ENCODE peak calls at places on chromosomes 12 and 14, in seven cellular contexts. One of them, this sample, is unnamed.

GRCh38 chr14:38139926-38140325 is 67.8 kb upstream of the SSTR1 start:
- DNase-seq in GM23248: no peak
- DNase-seq in A549: no peak
- DNase-seq in mucosa of descending colon: no peak
- DNase-seq in left lung: no peak
- DNase-seq in CD8-positive, alpha-beta T cell: no peak
- DNase-seq in psoas muscle: no peak
- DNase-seq in this sample: no peak

GRCh38 chr12:116427200-116427932 is 131.8 kb upstream of the MAP1LC3B2 start:
- DNase-seq in GM23248: peak; percentile 53
- DNase-seq in A549: peak; percentile 23
- DNase-seq in mucosa of descending colon: no peak
- DNase-seq in left lung: no peak
- DNase-seq in CD8-positive, alpha-beta T cell: no peak
- DNase-seq in psoas muscle: no peak
- DNase-seq in this sample: no peak

GRCh38 chr12:90672081-90672480 is 282.9 kb downstream of the CCER1 start:
- DNase-seq in GM23248: peak; percentile 5
- DNase-seq in A549: no peak
- DNase-seq in mucosa of descending colon: no peak
- DNase-seq in left lung: no peak
- DNase-seq in CD8-positive, alpha-beta T cell: no peak
- DNase-seq in psoas muscle: no peak
- DNase-seq in this sample: no peak

GRCh38 chr12:105948331-105948730 is 190.4 kb downstream of the NUAK1 start:
- DNase-seq in GM23248: peak; percentile 17
- DNase-seq in A549: no peak
- DNase-seq in mucosa of descending colon: no peak
- DNase-seq in left lung: no peak
- DNase-seq in CD8-positive, alpha-beta T cell: no peak
- DNase-seq in psoas muscle: no peak
- DNase-seq in this sample: no peak

GRCh38 chr12:120797677-120798642 is 72.3 kb downstream of the ACADS start:
- DNase-seq in GM23248: no peak
- DNase-seq in A549: no peak
- DNase-seq in mucosa of descending colon: no peak
- DNase-seq in left lung: no peak
- DNase-seq in CD8-positive, alpha-beta T cell: no peak
- DNase-seq in psoas muscle: no peak
- DNase-seq in this sample: no peak

GRCh38 chr12:123264642-123265041 is 7.0 kb downstream of the CDK2AP1 start:
- DNase-seq in GM23248: no peak
- DNase-seq in A549: no peak
- DNase-seq in mucosa of descending colon: no peak
- DNase-seq in left lung: no peak
- DNase-seq in CD8-positive, alpha-beta T cell: no peak
- DNase-seq in psoas muscle: no peak
- DNase-seq in this sample: peak; percentile 35

GRCh38 chr12:46886541-46887041 is 60.8 kb upstream of the SLC38A4 start:
- DNase-seq in GM23248: peak; percentile 90
- DNase-seq in A549: no peak
- DNase-seq in mucosa of descending colon: no peak
- DNase-seq in left lung: no peak
- DNase-seq in CD8-positive, alpha-beta T cell: no peak
- DNase-seq in psoas muscle: no peak
- DNase-seq in this sample: no peak

GRCh38 chr12:110224379-110225304 is 56.4 kb upstream of the ATP2A2 start:
- DNase-seq in GM23248: peak; percentile 92
- DNase-seq in A549: peak; percentile 71
- DNase-seq in mucosa of descending colon: no peak
- DNase-seq in left lung: no peak
- DNase-seq in CD8-positive, alpha-beta T cell: no peak
- DNase-seq in psoas muscle: no peak
- DNase-seq in this sample: no peak

GRCh38 chr12:58731096-58731495 is 189.2 kb downstream of the LRIG3 start:
- DNase-seq in GM23248: no peak
- DNase-seq in A549: no peak
- DNase-seq in mucosa of descending colon: no peak
- DNase-seq in left lung: no peak
- DNase-seq in CD8-positive, alpha-beta T cell: no peak
- DNase-seq in psoas muscle: no peak
- DNase-seq in this sample: no peak

GRCh38 chr14:103550451-103551337 is 11.8 kb downstream of the BAG5 start:
- DNase-seq in GM23248: peak; percentile 45
- DNase-seq in A549: no peak
- DNase-seq in mucosa of descending colon: peak; percentile 36
- DNase-seq in left lung: no peak
- DNase-seq in CD8-positive, alpha-beta T cell: no peak
- DNase-seq in psoas muscle: peak; percentile 67
- DNase-seq in this sample: peak; percentile 46

GRCh38 chr12:6345319-6346071 is 3.6 kb upstream of the TNFRSF1A start:
- DNase-seq in GM23248: peak; percentile 96
- DNase-seq in A549: peak; percentile 90
- DNase-seq in mucosa of descending colon: no peak
- DNase-seq in left lung: peak; percentile 73
- DNase-seq in CD8-positive, alpha-beta T cell: peak; percentile 46
- DNase-seq in psoas muscle: no peak
- DNase-seq in this sample: peak; percentile 58

GRCh38 chr12:28331130-28331529 is 140.9 kb downstream of the CCDC91 start:
- DNase-seq in GM23248: no peak
- DNase-seq in A549: no peak
- DNase-seq in mucosa of descending colon: no peak
- DNase-seq in left lung: no peak
- DNase-seq in CD8-positive, alpha-beta T cell: no peak
- DNase-seq in psoas muscle: no peak
- DNase-seq in this sample: no peak

GRCh38 chr12:43835656-43836454 is at the start of gene TMEM117:
- DNase-seq in GM23248: peak; percentile 83
- DNase-seq in A549: peak; percentile 46
- DNase-seq in mucosa of descending colon: peak; percentile 82
- DNase-seq in left lung: peak; percentile 75
- DNase-seq in CD8-positive, alpha-beta T cell: peak; percentile 65
- DNase-seq in psoas muscle: peak; percentile 89
- DNase-seq in this sample: peak; percentile 78

GRCh38 chr12:11839093-11839641 is 189.7 kb downstream of the ETV6 start:
- DNase-seq in GM23248: peak; percentile 13
- DNase-seq in A549: no peak
- DNase-seq in mucosa of descending colon: no peak
- DNase-seq in left lung: no peak
- DNase-seq in CD8-positive, alpha-beta T cell: no peak
- DNase-seq in psoas muscle: no peak
- DNase-seq in this sample: no peak

GRCh38 chr14:77032854-77033621 is 4.5 kb upstream of the IRF2BPL start:
- DNase-seq in GM23248: peak; percentile 98
- DNase-seq in A549: peak; percentile 94
- DNase-seq in mucosa of descending colon: peak; percentile 88
- DNase-seq in left lung: peak; percentile 93
- DNase-seq in CD8-positive, alpha-beta T cell: peak; percentile 79
- DNase-seq in psoas muscle: peak; percentile 96
- DNase-seq in this sample: peak; percentile 96

GRCh38 chr12:117148642-117149041 is 41.6 kb downstream of the FBXO21 start:
- DNase-seq in GM23248: no peak
- DNase-seq in A549: no peak
- DNase-seq in mucosa of descending colon: no peak
- DNase-seq in left lung: no peak
- DNase-seq in CD8-positive, alpha-beta T cell: no peak
- DNase-seq in psoas muscle: no peak
- DNase-seq in this sample: no peak

GRCh38 chr12:4900327-4900726 is 9.4 kb upstream of the KCNA1 start:
- DNase-seq in GM23248: peak; percentile 92
- DNase-seq in A549: no peak
- DNase-seq in mucosa of descending colon: no peak
- DNase-seq in left lung: no peak
- DNase-seq in CD8-positive, alpha-beta T cell: no peak
- DNase-seq in psoas muscle: no peak
- DNase-seq in this sample: no peak

GRCh38 chr12:103571286-103571685 is 15.8 kb upstream of the STAB2 start:
- DNase-seq in GM23248: no peak
- DNase-seq in A549: no peak
- DNase-seq in mucosa of descending colon: peak; percentile 39
- DNase-seq in left lung: no peak
- DNase-seq in CD8-positive, alpha-beta T cell: no peak
- DNase-seq in psoas muscle: no peak
- DNase-seq in this sample: no peak

GRCh38 chr12:27334721-27335082 is 2.1 kb downstream of the BMAL2 start:
- DNase-seq in GM23248: no peak
- DNase-seq in A549: no peak
- DNase-seq in mucosa of descending colon: no peak
- DNase-seq in left lung: no peak
- DNase-seq in CD8-positive, alpha-beta T cell: no peak
- DNase-seq in psoas muscle: no peak
- DNase-seq in this sample: no peak

GRCh38 chr12:42921741-42922511 is 332.4 kb upstream of the PRICKLE1 start:
- DNase-seq in GM23248: peak; percentile 77
- DNase-seq in A549: no peak
- DNase-seq in mucosa of descending colon: no peak
- DNase-seq in left lung: no peak
- DNase-seq in CD8-positive, alpha-beta T cell: no peak
- DNase-seq in psoas muscle: no peak
- DNase-seq in this sample: no peak

GRCh38 chr12:11702959-11703358 is 53.5 kb downstream of the ETV6 start:
- DNase-seq in GM23248: no peak
- DNase-seq in A549: no peak
- DNase-seq in mucosa of descending colon: no peak
- DNase-seq in left lung: no peak
- DNase-seq in CD8-positive, alpha-beta T cell: no peak
- DNase-seq in psoas muscle: no peak
- DNase-seq in this sample: no peak

DNA sequence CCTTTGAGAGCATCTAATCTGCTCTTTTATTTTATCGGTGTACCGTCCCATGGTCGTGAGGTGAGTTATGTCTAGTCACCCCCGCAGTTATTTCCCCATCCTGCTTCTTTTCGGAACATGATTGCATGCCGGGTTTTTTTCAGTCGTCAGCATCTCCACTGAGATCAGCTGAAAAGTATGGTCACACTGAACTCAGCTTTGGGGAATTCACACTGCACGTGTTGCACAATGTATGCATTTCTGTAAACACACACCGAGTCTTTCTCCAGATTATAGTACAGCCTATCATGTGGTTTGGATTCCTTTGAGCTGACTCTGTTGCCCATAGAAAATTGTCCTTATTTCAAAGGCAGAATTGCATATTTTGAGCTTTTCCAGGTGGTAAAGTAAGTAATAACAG is 24.6 kb downstream of the PLXNC1 start:
- DNase-seq in GM23248: peak; percentile 97
- DNase-seq in A549: no peak
- DNase-seq in mucosa of descending colon: no peak
- DNase-seq in left lung: peak; percentile 56
- DNase-seq in CD8-positive, alpha-beta T cell: no peak
- DNase-seq in psoas muscle: no peak
- DNase-seq in this sample: no peak
- H3K4me3 ChIP-seq in GM23248: peak overlapping the region; percentile 41
- H3K4me3 ChIP-seq in A549: no peak overlapping the region
- H3K4me3 ChIP-seq in mucosa of descending colon: no peak overlapping the region
- H3K4me3 ChIP-seq in left lung: no peak overlapping the region
- H3K4me3 ChIP-seq in CD8-positive, alpha-beta T cell: no peak overlapping the region
- H3K4me3 ChIP-seq in psoas muscle: no peak overlapping the region
- H3K4me3 ChIP-seq in this sample: no peak overlapping the region

GRCh38 chr12:122111070-122111750 is 32.7 kb downstream of the MLXIP start:
- DNase-seq in GM23248: peak; percentile 44
- DNase-seq in A549: no peak
- DNase-seq in mucosa of descending colon: peak; percentile 70
- DNase-seq in left lung: no peak
- DNase-seq in CD8-positive, alpha-beta T cell: no peak
- DNase-seq in psoas muscle: no peak
- DNase-seq in this sample: no peak

GRCh38 chr12:122102331-122102730 is 23.8 kb downstream of the MLXIP start:
- DNase-seq in GM23248: no peak
- DNase-seq in A549: no peak
- DNase-seq in mucosa of descending colon: peak; percentile 17
- DNase-seq in left lung: no peak
- DNase-seq in CD8-positive, alpha-beta T cell: no peak
- DNase-seq in psoas muscle: no peak
- DNase-seq in this sample: no peak

GRCh38 chr12:122104844-122105243 is 26.3 kb downstream of the MLXIP start:
- DNase-seq in GM23248: no peak
- DNase-seq in A549: no peak
- DNase-seq in mucosa of descending colon: peak; percentile 52
- DNase-seq in left lung: no peak
- DNase-seq in CD8-positive, alpha-beta T cell: no peak
- DNase-seq in psoas muscle: no peak
- DNase-seq in this sample: no peak

GRCh38 chr12:122106891-122107660 is 28.5 kb downstream of the MLXIP start:
- DNase-seq in GM23248: peak; percentile 86
- DNase-seq in A549: no peak
- DNase-seq in mucosa of descending colon: peak; percentile 71
- DNase-seq in left lung: peak; percentile 86
- DNase-seq in CD8-positive, alpha-beta T cell: no peak
- DNase-seq in psoas muscle: no peak
- DNase-seq in this sample: no peak
- H3K4me1 ChIP-seq in GM23248: peaks cover 32% of the 10 kb centered on the region
- H3K4me1 ChIP-seq in A549: peaks cover 47% of the 10 kb centered on the region
- H3K4me1 ChIP-seq in mucosa of descending colon: peaks cover 90% of the 10 kb centered on the region
- H3K4me1 ChIP-seq in left lung: peaks cover 9% of the 10 kb centered on the region
- H3K4me1 ChIP-seq in CD8-positive, alpha-beta T cell: peaks cover 69% of the 10 kb centered on the region
- H3K4me1 ChIP-seq in psoas muscle: peaks cover 64% of the 10 kb centered on the region
- H3K4me1 ChIP-seq in this sample: peaks cover 6% of the 10 kb centered on the region

DNA sequence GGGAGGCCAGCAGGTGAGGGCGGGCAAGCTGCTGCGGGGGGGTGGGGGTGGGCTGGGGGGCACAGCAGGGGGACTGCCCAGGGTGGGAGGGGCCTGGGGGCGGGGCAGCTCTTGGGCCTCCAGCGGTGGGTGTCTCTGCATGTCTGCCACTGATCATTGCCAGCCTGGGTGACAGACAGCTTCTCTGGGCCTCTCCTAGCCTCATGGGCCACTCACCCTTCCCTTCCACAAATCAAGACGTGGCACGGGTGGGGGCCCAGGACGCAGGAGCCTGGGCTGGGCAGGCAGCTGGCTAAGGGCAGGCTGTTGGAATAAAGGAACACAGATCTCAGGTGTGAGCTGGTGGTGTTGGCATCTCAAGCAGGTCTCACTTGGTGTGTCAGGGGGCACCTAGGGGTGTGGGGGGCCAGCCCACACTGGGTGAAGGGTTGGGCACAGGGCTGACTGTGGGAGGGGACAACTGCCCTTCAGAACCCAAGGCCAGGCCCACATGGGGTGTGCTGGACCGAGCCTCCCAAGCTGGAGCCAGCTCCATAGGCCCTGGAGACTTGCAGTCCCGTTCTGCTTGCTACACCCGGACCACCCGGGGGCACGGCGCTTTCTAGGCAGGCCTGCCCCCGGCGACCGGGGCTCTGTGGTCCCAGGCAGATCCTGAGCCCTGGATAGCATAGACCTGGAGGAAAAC is 3.0 kb downstream of the TEDC1 start:
- DNase-seq in GM23248: no peak
- DNase-seq in A549: no peak
- DNase-seq in mucosa of descending colon: peak; percentile 27
- DNase-seq in left lung: peak; percentile 28
- DNase-seq in CD8-positive, alpha-beta T cell: no peak
- DNase-seq in psoas muscle: peak; percentile 43
- DNase-seq in this sample: no peak
- H3K4me3 ChIP-seq in GM23248: no peak overlapping the region
- H3K4me3 ChIP-seq in A549: no peak overlapping the region
- H3K4me3 ChIP-seq in mucosa of descending colon: no peak overlapping the region
- H3K4me3 ChIP-seq in left lung: no peak overlapping the region
- H3K4me3 ChIP-seq in CD8-positive, alpha-beta T cell: no peak overlapping the region
- H3K4me3 ChIP-seq in psoas muscle: no peak overlapping the region
- H3K4me3 ChIP-seq in this sample: no peak overlapping the region

GRCh38 chr14:95206534-95206933 is 49.2 kb upstream of the DICER1 start:
- DNase-seq in GM23248: no peak
- DNase-seq in A549: no peak
- DNase-seq in mucosa of descending colon: no peak
- DNase-seq in left lung: no peak
- DNase-seq in CD8-positive, alpha-beta T cell: no peak
- DNase-seq in psoas muscle: no peak
- DNase-seq in this sample: no peak
- H3K4me1 ChIP-seq in GM23248: no peaks in the 10 kb centered on the region
- H3K4me1 ChIP-seq in A549: no peaks in the 10 kb centered on the region
- H3K4me1 ChIP-seq in mucosa of descending colon: no peaks in the 10 kb centered on the region
- H3K4me1 ChIP-seq in left lung: no peaks in the 10 kb centered on the region
- H3K4me1 ChIP-seq in CD8-positive, alpha-beta T cell: no peaks in the 10 kb centered on the region
- H3K4me1 ChIP-seq in psoas muscle: no peaks in the 10 kb centered on the region
- H3K4me1 ChIP-seq in this sample: no peaks in the 10 kb centered on the region

This sample was measured in right lobe of liver.